ENCODE peak calls at places on chromosomes 4 and X, in six cellular contexts. One of them, this sample, is unnamed.

GRCh38 chr4:16705341-16705740 is 193.1 kb downstream of the LDB2 start:
- DNase-seq in astrocyte: no peak
- DNase-seq in body of pancreas: no peak
- DNase-seq in left lung: no peak
- DNase-seq in neural progenitor cell: no peak
- DNase-seq in stomach: no peak
- DNase-seq in this sample: no peak

GRCh38 chr4:110631582-110632505 is 9.0 kb upstream of the PITX2 start:
- DNase-seq in stomach: peak; percentile 74
- DNase-seq in body of pancreas: peak; percentile 81
- DNase-seq in neural progenitor cell: peak; percentile 94
- DNase-seq in astrocyte: peak; percentile 58
- DNase-seq in left lung: no peak
- DNase-seq in this sample: no peak

GRCh38 chr4:147901886-147902285 is 170.0 kb downstream of the ARHGAP10 start:
- DNase-seq in left lung: no peak
- DNase-seq in astrocyte: no peak
- DNase-seq in stomach: no peak
- DNase-seq in body of pancreas: no peak
- DNase-seq in neural progenitor cell: no peak
- DNase-seq in this sample: no peak

GRCh38 chr4:125762537-125762936 is 447.8 kb downstream of the FAT4 start:
- DNase-seq in astrocyte: no peak
- DNase-seq in left lung: no peak
- DNase-seq in neural progenitor cell: no peak
- DNase-seq in stomach: no peak
- DNase-seq in body of pancreas: no peak
- DNase-seq in this sample: no peak

GRCh38 chr4:163048447-163048846 is 118.2 kb downstream of the NAF1 start:
- DNase-seq in neural progenitor cell: peak; percentile 47
- DNase-seq in astrocyte: peak; percentile 9
- DNase-seq in left lung: no peak
- DNase-seq in body of pancreas: peak; percentile 41
- DNase-seq in stomach: peak; percentile 26
- DNase-seq in this sample: no peak

GRCh38 chrX:102988517-102988916 is 51.4 kb downstream of the RAB40AL start:
- DNase-seq in stomach: no peak
- DNase-seq in left lung: no peak
- DNase-seq in body of pancreas: no peak
- DNase-seq in astrocyte: no peak
- DNase-seq in neural progenitor cell: no peak
- DNase-seq in this sample: no peak

GRCh38 chrX:153161952-153162351 is 17.1 kb upstream of the MAGEA1 start:
- DNase-seq in astrocyte: no peak
- DNase-seq in left lung: no peak
- DNase-seq in stomach: no peak
- DNase-seq in neural progenitor cell: no peak
- DNase-seq in body of pancreas: no peak
- DNase-seq in this sample: no peak

GRCh38 chrX:20452487-20452886 is 185.8 kb upstream of the RPS6KA3 start:
- DNase-seq in astrocyte: no peak
- DNase-seq in stomach: no peak
- DNase-seq in left lung: no peak
- DNase-seq in body of pancreas: no peak
- DNase-seq in neural progenitor cell: no peak
- DNase-seq in this sample: no peak

GRCh38 chrX:1582686-1583437 is 8.5 kb upstream of the AKAP17A start:
- DNase-seq in neural progenitor cell: no peak
- DNase-seq in stomach: peak; percentile 25
- DNase-seq in body of pancreas: no peak
- DNase-seq in astrocyte: peak; percentile 18
- DNase-seq in left lung: peak; percentile 49
- DNase-seq in this sample: no peak

GRCh38 chr4:74426101-74426500 is 18.8 kb upstream of the AREG start:
- DNase-seq in left lung: no peak
- DNase-seq in neural progenitor cell: no peak
- DNase-seq in stomach: no peak
- DNase-seq in body of pancreas: no peak
- DNase-seq in astrocyte: no peak
- DNase-seq in this sample: no peak

GRCh38 chrX:38382663-38383062 is 30.3 kb downstream of the OTC start:
- DNase-seq in astrocyte: no peak
- DNase-seq in neural progenitor cell: no peak
- DNase-seq in left lung: no peak
- DNase-seq in body of pancreas: no peak
- DNase-seq in stomach: no peak
- DNase-seq in this sample: no peak

GRCh38 chrX:135595543-135595942 is 75.1 kb downstream of the INTS6L start:
- DNase-seq in neural progenitor cell: no peak
- DNase-seq in stomach: no peak
- DNase-seq in left lung: no peak
- DNase-seq in astrocyte: no peak
- DNase-seq in body of pancreas: no peak
- DNase-seq in this sample: no peak

GRCh38 chr4:14284578-14284977 is 657.1 kb upstream of the BOD1L1 start:
- DNase-seq in stomach: no peak
- DNase-seq in astrocyte: no peak
- DNase-seq in body of pancreas: no peak
- DNase-seq in left lung: no peak
- DNase-seq in neural progenitor cell: no peak
- DNase-seq in this sample: no peak

GRCh38 chr4:18075823-18076433 is 54.4 kb upstream of the LCORL start:
- DNase-seq in stomach: peak; percentile 28
- DNase-seq in astrocyte: no peak
- DNase-seq in neural progenitor cell: peak; percentile 4
- DNase-seq in left lung: peak; percentile 26
- DNase-seq in body of pancreas: peak; percentile 12
- DNase-seq in this sample: peak; percentile 28

GRCh38 chr4:143433231-143433630 is 80.3 kb upstream of the SMARCA5 start:
- DNase-seq in stomach: no peak
- DNase-seq in astrocyte: no peak
- DNase-seq in neural progenitor cell: no peak
- DNase-seq in body of pancreas: no peak
- DNase-seq in left lung: no peak
- DNase-seq in this sample: no peak

GRCh38 chrX:119981286-119982070 is 37.9 kb upstream of the NKAP start:
- DNase-seq in stomach: no peak
- DNase-seq in astrocyte: no peak
- DNase-seq in body of pancreas: peak; percentile 60
- DNase-seq in left lung: no peak
- DNase-seq in neural progenitor cell: peak; percentile 63
- DNase-seq in this sample: no peak

GRCh38 chr4:88359558-88359957 is 19.1 kb upstream of the HERC6 start:
- DNase-seq in left lung: no peak
- DNase-seq in stomach: no peak
- DNase-seq in body of pancreas: no peak
- DNase-seq in neural progenitor cell: no peak
- DNase-seq in astrocyte: no peak
- DNase-seq in this sample: no peak

GRCh38 chr4:7737752-7738457 is 201.8 kb downstream of the AFAP1 start:
- DNase-seq in astrocyte: no peak
- DNase-seq in left lung: no peak
- DNase-seq in neural progenitor cell: no peak
- DNase-seq in body of pancreas: no peak
- DNase-seq in stomach: no peak
- DNase-seq in this sample: no peak

GRCh38 chrX:69285881-69286545 is 120.8 kb upstream of the PJA1 start:
- DNase-seq in body of pancreas: peak; percentile 73
- DNase-seq in left lung: peak; percentile 84
- DNase-seq in stomach: peak; percentile 67
- DNase-seq in astrocyte: no peak
- DNase-seq in neural progenitor cell: peak; percentile 82
- DNase-seq in this sample: peak; percentile 29

GRCh38 chr4:122865421-122865820 is 38.8 kb downstream of the FGF2 start:
- DNase-seq in neural progenitor cell: no peak
- DNase-seq in stomach: no peak
- DNase-seq in left lung: no peak
- DNase-seq in body of pancreas: no peak
- DNase-seq in astrocyte: no peak
- DNase-seq in this sample: no peak

GRCh38 chrX:15843960-15844359 is 10.7 kb downstream of the AP1S2 start:
- DNase-seq in stomach: no peak
- DNase-seq in left lung: no peak
- DNase-seq in neural progenitor cell: no peak
- DNase-seq in astrocyte: no peak
- DNase-seq in body of pancreas: no peak
- DNase-seq in this sample: no peak

GRCh38 chrX:15854080-15854655 is 445 bp downstream of the AP1S2 start:
- DNase-seq in stomach: peak; percentile 38
- DNase-seq in neural progenitor cell: peak; percentile 93
- DNase-seq in astrocyte: no peak
- DNase-seq in left lung: peak; percentile 85
- DNase-seq in body of pancreas: peak; percentile 66
- DNase-seq in this sample: peak; percentile 39

GRCh38 chrX:15853586-15854079 is 980 bp downstream of the AP1S2 start:
- DNase-seq in astrocyte: no peak
- DNase-seq in stomach: no peak
- DNase-seq in body of pancreas: no peak
- DNase-seq in neural progenitor cell: peak; percentile 17
- DNase-seq in left lung: no peak
- DNase-seq in this sample: no peak

GRCh38 chrX:15849555-15849954 is 5.1 kb downstream of the AP1S2 start:
- DNase-seq in astrocyte: no peak
- DNase-seq in stomach: no peak
- DNase-seq in left lung: no peak
- DNase-seq in body of pancreas: no peak
- DNase-seq in neural progenitor cell: peak; percentile 69
- DNase-seq in this sample: no peak

DNA sequence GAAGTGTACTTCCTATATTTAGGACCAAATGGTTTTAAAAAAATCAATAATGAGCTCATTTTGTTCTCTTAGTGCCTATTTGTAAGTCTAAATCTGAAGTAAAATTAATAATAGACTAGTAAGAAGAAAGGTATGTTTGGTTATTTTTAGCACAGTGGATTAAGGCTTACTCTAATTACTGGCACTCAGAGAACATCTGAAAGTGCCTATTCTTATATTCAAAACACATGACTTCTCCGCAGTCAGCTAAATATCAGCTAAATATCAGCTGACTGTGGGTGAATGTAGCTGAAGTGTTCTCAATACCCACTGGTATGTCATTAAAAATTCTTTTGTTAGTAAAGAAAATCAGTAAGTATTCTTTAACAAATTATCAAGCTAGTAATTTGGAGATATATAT is 6.0 kb downstream of the AP1S2 start:
- DNase-seq in body of pancreas: no peak
- DNase-seq in neural progenitor cell: no peak
- DNase-seq in left lung: no peak
- DNase-seq in stomach: no peak
- DNase-seq in astrocyte: peak; percentile 28
- DNase-seq in this sample: no peak
- H3K36me3 ChIP-seq in body of pancreas: no peaks in the 10 kb centered on the region
- H3K36me3 ChIP-seq in neural progenitor cell: peaks cover 61% of the 10 kb centered on the region
- H3K36me3 ChIP-seq in left lung: no peaks in the 10 kb centered on the region
- H3K36me3 ChIP-seq in stomach: no peaks in the 10 kb centered on the region
- H3K36me3 ChIP-seq in astrocyte: peaks cover 2% of the 10 kb centered on the region
- H3K36me3 ChIP-seq in this sample: no peaks in the 10 kb centered on the region

GRCh38 chr4:38173935-38174334 is 213.7 kb downstream of the PTTG2 start:
- DNase-seq in left lung: no peak
- DNase-seq in stomach: no peak
- DNase-seq in neural progenitor cell: no peak
- DNase-seq in astrocyte: no peak
- DNase-seq in body of pancreas: no peak
- DNase-seq in this sample: no peak
- H3K36me3 ChIP-seq in left lung: no peaks in the 10 kb centered on the region
- H3K36me3 ChIP-seq in stomach: no peaks in the 10 kb centered on the region
- H3K36me3 ChIP-seq in neural progenitor cell: no peaks in the 10 kb centered on the region
- H3K36me3 ChIP-seq in astrocyte: no peaks in the 10 kb centered on the region
- H3K36me3 ChIP-seq in body of pancreas: no peaks in the 10 kb centered on the region
- H3K36me3 ChIP-seq in this sample: no peaks in the 10 kb centered on the region

GRCh38 chr4:91058345-91058744 is 931.2 kb downstream of the CCSER1 start:
- DNase-seq in left lung: no peak
- DNase-seq in body of pancreas: no peak
- DNase-seq in stomach: no peak
- DNase-seq in neural progenitor cell: no peak
- DNase-seq in astrocyte: peak; percentile 3
- DNase-seq in this sample: no peak
- H3K36me3 ChIP-seq in left lung: no peaks in the 10 kb centered on the region
- H3K36me3 ChIP-seq in body of pancreas: no peaks in the 10 kb centered on the region
- H3K36me3 ChIP-seq in stomach: no peaks in the 10 kb centered on the region
- H3K36me3 ChIP-seq in neural progenitor cell: no peaks in the 10 kb centered on the region
- H3K36me3 ChIP-seq in astrocyte: no peaks in the 10 kb centered on the region
- H3K36me3 ChIP-seq in this sample: no peaks in the 10 kb centered on the region

DNA sequence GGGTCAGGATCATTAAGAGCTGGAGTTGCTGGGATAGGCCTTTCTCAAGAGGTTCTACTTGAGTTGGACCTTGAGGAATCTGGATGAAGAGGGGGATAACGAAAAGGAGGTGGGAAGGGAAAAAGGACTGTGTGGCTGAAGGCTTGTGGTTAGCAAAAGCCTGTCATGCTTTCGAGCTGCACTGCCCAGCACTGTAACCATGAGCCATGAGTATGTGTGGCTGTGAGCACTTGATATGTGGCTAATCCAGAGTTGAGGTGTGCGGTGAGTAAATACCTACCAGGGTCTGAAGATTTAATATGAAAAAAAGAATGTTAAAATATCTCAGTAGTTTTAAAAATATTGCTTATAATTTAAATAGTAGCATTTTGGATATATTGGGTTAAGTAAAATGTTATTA is 11.4 kb downstream of the TMEM165 start:
- DNase-seq in body of pancreas: no peak
- DNase-seq in stomach: no peak
- DNase-seq in neural progenitor cell: no peak
- DNase-seq in left lung: no peak
- DNase-seq in astrocyte: peak; percentile 34
- DNase-seq in this sample: no peak
- H3K36me3 ChIP-seq in body of pancreas: peaks cover 7% of the 10 kb centered on the region
- H3K36me3 ChIP-seq in stomach: peaks cover 13% of the 10 kb centered on the region
- H3K36me3 ChIP-seq in neural progenitor cell: no peaks in the 10 kb centered on the region
- H3K36me3 ChIP-seq in left lung: no peaks in the 10 kb centered on the region
- H3K36me3 ChIP-seq in astrocyte: peaks cover 46% of the 10 kb centered on the region
- H3K36me3 ChIP-seq in this sample: peaks cover 34% of the 10 kb centered on the region

DNA sequence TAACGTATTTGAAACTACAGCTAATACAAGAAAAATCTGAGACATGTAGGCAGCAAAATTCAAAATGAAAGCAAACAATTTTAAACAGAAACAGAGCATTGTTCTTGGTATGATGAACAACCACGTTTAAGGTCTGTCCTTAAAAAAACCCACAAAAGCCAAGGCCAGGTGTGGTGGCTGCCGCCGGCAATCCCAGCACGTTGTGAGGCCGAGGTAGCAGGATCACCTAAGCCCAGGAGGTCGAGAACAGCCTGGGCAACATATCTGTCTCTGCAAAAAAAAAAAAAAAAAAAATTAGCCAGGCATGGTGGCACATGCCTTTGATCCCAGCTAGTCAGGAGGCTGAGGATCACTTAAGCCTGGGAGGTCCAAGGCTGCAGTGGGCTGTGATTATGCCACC is 13.7 kb downstream of the RWDD4 start:
- DNase-seq in left lung: no peak
- DNase-seq in stomach: no peak
- DNase-seq in astrocyte: no peak
- DNase-seq in body of pancreas: no peak
- DNase-seq in neural progenitor cell: no peak
- DNase-seq in this sample: no peak
- H3K36me3 ChIP-seq in left lung: no peaks in the 10 kb centered on the region
- H3K36me3 ChIP-seq in stomach: peaks cover 37% of the 10 kb centered on the region
- H3K36me3 ChIP-seq in astrocyte: peaks cover 23% of the 10 kb centered on the region
- H3K36me3 ChIP-seq in body of pancreas: peaks cover 10% of the 10 kb centered on the region
- H3K36me3 ChIP-seq in neural progenitor cell: peaks cover 18% of the 10 kb centered on the region
- H3K36me3 ChIP-seq in this sample: peaks cover 66% of the 10 kb centered on the region